ENCODE peak calls at places on chromosome X, in nine cellular contexts. G is lung, W is Calu3, M is psoas muscle, I is osteocyte, Y is tibial nerve, O is heart left ventricle, L is epithelial cell of proximal tubule, N is astrocyte. F is an unnamed sample.

GRCh38 chrX:30622361-30622760 is 30.9 kb upstream of the GK start:
- DNase-seq in G (no peak), W (no peak), M (no peak), I (no peak), Y (no peak), O (no peak), L (no peak), N (no peak), F (no peak)

GRCh38 chrX:71573591-71573990 is 4.6 kb upstream of the GCNA start:
- DNase-seq in G (no peak), W (no peak), M (no peak), I (no peak), Y (no peak), O (no peak), L (no peak), N (no peak), F (no peak)

GRCh38 chrX:113586281-113586898 is 745.8 kb upstream of the AMOT start:
- DNase-seq in G (no peak), W (no peak), M (no peak), I (no peak), Y (no peak), O (no peak), L (no peak), N (no peak), F (no peak)

GRCh38 chrX:1265061-1265460 is 3.6 kb upstream of the CSF2RA start:
- DNase-seq in G (no peak), W (no peak), M (no peak), I (no peak), Y (no peak), O (no peak), L (no peak), N (no peak), F (no peak)

GRCh38 chrX:79162076-79162475 is 17.6 kb downstream of the GPR174 start:
- DNase-seq in G (no peak), W (no peak), M (no peak), I (no peak), Y (no peak), O (no peak), L (no peak), N (no peak), F (no peak)

GRCh38 chrX:44431206-44431605 is 87.7 kb upstream of the EFHC2 start:
- DNase-seq in G (no peak), W (peak), M (no peak), I (no peak), Y (no peak), O (no peak), L (no peak), N (peak), F (no peak)

GRCh38 chrX:11266329-11266830 is 26.8 kb upstream of the AMELX start:
- DNase-seq in G (no peak), W (no peak), M (no peak), I (no peak), Y (no peak), O (no peak), L (no peak), N (no peak), F (no peak)

GRCh38 chrX:102697506-102697905 is 14.7 kb upstream of the GPRASP2 start:
- DNase-seq in G (no peak), W (no peak), M (no peak), I (no peak), Y (no peak), O (no peak), L (no peak), N (peak), F (no peak)

GRCh38 chrX:65528293-65528692 is 6.3 kb downstream of the LAS1L start:
- DNase-seq in G (no peak), W (no peak), M (no peak), I (no peak), Y (no peak), O (no peak), L (no peak), N (no peak), F (no peak)

GRCh38 chrX:139801397-139801813 is 93.4 kb upstream of the MCF2 start:
- DNase-seq in G (no peak), W (no peak), M (no peak), I (no peak), Y (no peak), O (no peak), L (no peak), N (no peak), F (no peak)

GRCh38 chrX:17005712-17006372 is 59.4 kb downstream of the REPS2 start:
- DNase-seq in G (no peak), W (no peak), M (no peak), I (no peak), Y (no peak), O (no peak), L (no peak), N (no peak), F (no peak)

GRCh38 chrX:19886888-19887531 is 390 bp downstream of the SH3KBP1 start:
- DNase-seq in G (no peak), W (peak), M (peak), I (peak), Y (no peak), O (peak), L (no peak), N (no peak), F (no peak)

GRCh38 chrX:124289443-124289842 is 43.0 kb upstream of the TEX13D start:
- DNase-seq in G (no peak), W (no peak), M (no peak), I (no peak), Y (no peak), O (no peak), L (no peak), N (no peak), F (no peak)

GRCh38 chrX:149129767-149130166 is 375.3 kb downstream of the IDS start:
- DNase-seq in G (no peak), W (no peak), M (no peak), I (no peak), Y (no peak), O (no peak), L (no peak), N (no peak), F (no peak)

GRCh38 chrX:2559124-2559523 is 58.3 kb upstream of the DHRSX start:
- DNase-seq in G (no peak), W (no peak), M (no peak), I (no peak), Y (no peak), O (no peak), L (no peak), N (no peak), F (no peak)

GRCh38 chrX:107827137-107827831 is 1.6 kb downstream of the MID2 start:
- DNase-seq in G (no peak), W (no peak), M (no peak), I (no peak), Y (no peak), O (no peak), L (no peak), N (no peak), F (no peak)

GRCh38 chrX:15989716-15990115 is 133.6 kb upstream of the GRPR start:
- DNase-seq in G (no peak), W (no peak), M (no peak), I (no peak), Y (no peak), O (no peak), L (no peak), N (no peak), F (no peak)

GRCh38 chrX:120452131-120452530 is 17.0 kb downstream of the LAMP2 start:
- DNase-seq in G (no peak), W (no peak), M (no peak), I (no peak), Y (no peak), O (no peak), L (no peak), N (no peak), F (no peak)

GRCh38 chrX:65932173-65933084 is 107.5 kb downstream of the VSIG4 start:
- DNase-seq in G (no peak), W (peak), M (no peak), I (no peak), Y (no peak), O (peak), L (peak), N (no peak), F (no peak)

GRCh38 chrX:30364229-30364628 is 55.0 kb upstream of the NR0B1 start:
- DNase-seq in G (no peak), W (peak), M (no peak), I (no peak), Y (no peak), O (no peak), L (no peak), N (no peak), F (no peak)

GRCh38 chrX:67673741-67674274 is 130.0 kb downstream of the AR start:
- DNase-seq in G (no peak), W (no peak), M (no peak), I (no peak), Y (no peak), O (no peak), L (no peak), N (no peak), F (no peak)

GRCh38 chrX:74537011-74537390 is 77.4 kb downstream of the RLIM start:
- DNase-seq in G (no peak), W (no peak), M (no peak), I (peak), Y (no peak), O (peak), L (no peak), N (peak), F (peak)

GRCh38 chrX:55778322-55778721 is 60.8 kb downstream of the RRAGB start:
- DNase-seq in G (no peak), W (no peak), M (no peak), I (no peak), Y (no peak), O (no peak), L (no peak), N (no peak), F (no peak)

GRCh38 chrX:53715336-53715924 is 28.9 kb upstream of the HUWE1 start:
- DNase-seq in G (no peak), W (no peak), M (no peak), I (no peak), Y (no peak), O (no peak), L (no peak), N (no peak), F (no peak)

GRCh38 chrX:52424658-52425057 is 55.8 kb downstream of the XAGE2 start:
- DNase-seq in G (no peak), W (no peak), M (no peak), I (no peak), Y (no peak), O (no peak), L (no peak), N (peak), F (no peak)

GRCh38 chrX:103211012-103211715 is 3.7 kb upstream of the BEX4 start:
- DNase-seq in G (no peak), W (peak), M (no peak), I (no peak), Y (no peak), O (peak), L (no peak), N (peak), F (no peak)

GRCh38 chrX:39201305-39201990 is 400.2 kb downstream of the MID1IP1 start:
- DNase-seq in G (no peak), W (no peak), M (no peak), I (no peak), Y (no peak), O (no peak), L (no peak), N (peak), F (no peak)

GRCh38 chrX:120677017-120677652 is 47.3 kb upstream of the C1GALT1C1 start:
- DNase-seq in G (no peak), W (no peak), M (no peak), I (no peak), Y (no peak), O (no peak), L (no peak), N (no peak), F (no peak)

GRCh38 chrX:125306335-125306866 is 13.3 kb upstream of the TEX13C start:
- DNase-seq in G (no peak), W (no peak), M (no peak), I (no peak), Y (no peak), O (no peak), L (no peak), N (no peak), F (no peak)

GRCh38 chrX:53481816-53482485 is 47.8 kb upstream of the HSD17B10 start:
- DNase-seq in G (peak), W (peak), M (peak), I (no peak), Y (peak), O (no peak), L (peak), N (peak), F (no peak)

GRCh38 chrX:115547448-115547847 is 13.5 kb upstream of the PLS3 start:
- DNase-seq in G (no peak), W (peak), M (no peak), I (no peak), Y (no peak), O (no peak), L (no peak), N (no peak), F (no peak)

GRCh38 chrX:70096052-70096451 is 33.8 kb downstream of the OTUD6A start:
- DNase-seq in G (no peak), W (peak), M (no peak), I (no peak), Y (no peak), O (no peak), L (no peak), N (no peak), F (no peak)

GRCh38 chrX:83593634-83594294 is 85.7 kb downstream of the POU3F4 start:
- DNase-seq in G (no peak), W (no peak), M (no peak), I (no peak), Y (no peak), O (no peak), L (no peak), N (no peak), F (no peak)

GRCh38 chrX:11611161-11611560 is 54.6 kb downstream of the ARHGAP6 start:
- DNase-seq in G (no peak), W (no peak), M (no peak), I (no peak), Y (no peak), O (no peak), L (no peak), N (no peak), F (no peak)

GRCh38 chrX:154775611-154776349 is 13.1 kb downstream of the DKC1 start:
- DNase-seq in G (no peak), W (no peak), M (no peak), I (no peak), Y (no peak), O (peak), L (peak), N (no peak), F (no peak)

GRCh38 chrX:21691512-21692018 is 33.4 kb upstream of the KLHL34 start:
- DNase-seq in G (no peak), W (no peak), M (no peak), I (no peak), Y (no peak), O (no peak), L (no peak), N (no peak), F (no peak)

GRCh38 chrX:70301716-70302115 is 11.8 kb downstream of the KIF4A start:
- DNase-seq in G (no peak), W (no peak), M (no peak), I (no peak), Y (no peak), O (no peak), L (no peak), N (peak), F (no peak)

GRCh38 chrX:132068405-132068804 is 45.3 kb downstream of the STK26 start:
- DNase-seq in G (no peak), W (no peak), M (no peak), I (no peak), Y (no peak), O (no peak), L (no peak), N (no peak), F (no peak)

GRCh38 chrX:132071260-132071659 is 48.2 kb downstream of the STK26 start:
- DNase-seq in G (no peak), W (no peak), M (no peak), I (no peak), Y (no peak), O (no peak), L (no peak), N (no peak), F (no peak)
- TF ChIP-seq CTCF in G (no peak), W (no peak), M (peak), I (peak), Y (no peak), O (no peak), L (peak), N (no peak), F (no peak)

GRCh38 chrX:111164728-111165127 is 68.7 kb downstream of the PAK3 start:
- DNase-seq in G (no peak), W (no peak), M (no peak), I (no peak), Y (no peak), O (no peak), L (no peak), N (no peak), F (no peak)
- TF ChIP-seq CTCF in G (no peak), W (no peak), M (peak), I (no peak), Y (no peak), O (peak), L (peak), N (peak), F (no peak)

GRCh38 chrX:50988649-50989048 is 78.1 kb downstream of the BMP15 start:
- DNase-seq in G (no peak), W (peak), M (no peak), I (no peak), Y (no peak), O (no peak), L (no peak), N (peak), F (no peak)
- TF ChIP-seq CTCF in G (peak), W (no peak), M (peak), I (peak), Y (peak), O (peak), L (peak), N (peak), F (no peak)

DNA sequence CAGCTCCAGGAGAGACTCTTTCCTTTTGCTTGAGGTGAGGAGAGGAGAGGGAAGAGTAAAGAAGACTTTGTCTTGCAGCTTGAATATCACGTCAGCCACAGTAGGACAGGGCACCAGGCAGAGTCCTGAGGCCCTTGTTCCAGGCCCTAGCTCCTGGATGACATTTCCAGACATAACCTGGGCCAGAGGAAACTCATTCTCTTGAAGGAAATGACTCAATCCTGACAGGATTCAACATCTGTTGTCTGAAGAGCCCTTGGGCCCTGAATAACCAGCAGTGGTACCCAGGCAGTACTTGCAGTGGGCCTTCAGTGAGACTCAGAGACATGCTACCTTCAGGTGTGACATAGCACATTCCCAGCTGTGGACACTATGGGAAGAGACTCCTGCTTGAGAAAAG is 62.8 kb downstream of the FGF16 start:
- DNase-seq in G (no peak), W (no peak), M (no peak), I (no peak), Y (no peak), O (no peak), L (no peak), N (no peak), F (no peak)
- TF ChIP-seq CTCF in G (no peak), W (no peak), M (no peak), I (no peak), Y (no peak), O (no peak), L (no peak), N (no peak), F (no peak)

F was measured in omental fat pad.